ENCODE peak calls at places on chromosome 20, in four cellular contexts. K, D, I and N are unnamed samples.
A peak's percentile ranks its signal among the peaks of the same experiment; 100 is the strongest.

GRCh38 chr20:7828437-7828836 is 111.8 kb downstream of the HAO1 start:
- DNase-seq in I (no peak), K (no peak), D (no peak), N (no peak)

GRCh38 chr20:49132995-49133451 is 55.1 kb downstream of the STAU1 start:
- DNase-seq in K (peak; percentile 43), I (no peak), D (peak; percentile 45), N (peak; percentile 28)

GRCh38 chr20:12028771-12029170 is 111.1 kb downstream of the BTBD3 start:
- DNase-seq in I (no peak), D (no peak), K (no peak), N (no peak)

GRCh38 chr20:46741924-46742692 is 32.7 kb downstream of the SLC2A10 start:
- DNase-seq in K (no peak), I (no peak), D (no peak), N (no peak)

GRCh38 chr20:46348972-46349741 is 40.9 kb upstream of the CDH22 start:
- DNase-seq in K (peak; percentile 35), D (peak; percentile 32), I (peak; percentile 81), N (no peak)

GRCh38 chr20:20036756-20037155 is 15.5 kb downstream of the CRNKL1 start:
- DNase-seq in K (no peak), I (no peak), D (no peak), N (no peak)

GRCh38 chr20:10679269-10679668 is 5.5 kb upstream of the JAG1 start:
- DNase-seq in D (no peak), K (no peak), I (no peak), N (no peak)

GRCh38 chr20:38692436-38693411 is 31.6 kb upstream of the SLC32A1 start:
- DNase-seq in I (no peak), K (peak; percentile 38), D (peak; percentile 71), N (peak; percentile 26)

GRCh38 chr20:50399003-50399916 is 110.9 kb upstream of the PTPN1 start:
- DNase-seq in I (peak; percentile 84), K (no peak), D (no peak), N (no peak)

GRCh38 chr20:6395695-6396094 is 272.9 kb upstream of the FERMT1 start:
- DNase-seq in D (peak; percentile 36), K (no peak), I (no peak), N (peak; percentile 18)

GRCh38 chr20:13149371-13149770 is 71.7 kb upstream of the ISM1 start:
- DNase-seq in K (no peak), D (no peak), I (no peak), N (no peak)

GRCh38 chr20:57819291-57819690 is 109.5 kb upstream of the PMEPA1 start:
- DNase-seq in D (no peak), I (no peak), K (no peak), N (no peak)

GRCh38 chr20:59806578-59806975 is 126.9 kb downstream of the SYCP2 start:
- DNase-seq in K (peak; percentile 4), D (no peak), I (no peak), N (no peak)

GRCh38 chr20:10611357-10611756 is 62.4 kb downstream of the JAG1 start:
- DNase-seq in D (peak; percentile 78), I (peak; percentile 69), K (no peak), N (no peak)

GRCh38 chr20:17887331-17888030 is 81.1 kb downstream of the SNX5 start:
- DNase-seq in K (peak; percentile 67), I (no peak), D (no peak), N (no peak)

GRCh38 chr20:41180599-41181333 is 43.4 kb downstream of the PLCG1 start:
- DNase-seq in D (no peak), I (no peak), K (no peak), N (no peak)

GRCh38 chr20:52983726-52984450 is 11.7 kb downstream of the TSHZ2 start:
- DNase-seq in K (no peak), I (no peak), D (no peak), N (no peak)

GRCh38 chr20:4571759-4572531 is 149.8 kb upstream of the PRND start:
- DNase-seq in D (no peak), K (no peak), I (no peak), N (no peak)

GRCh38 chr20:4563534-4563933 is 158.2 kb upstream of the PRND start:
- DNase-seq in I (no peak), D (peak; percentile 67), K (no peak), N (no peak)

GRCh38 chr20:50149481-50150254 is 3.9 kb downstream of the PEDS1 start:
- DNase-seq in K (no peak), D (no peak), I (no peak), N (no peak)

GRCh38 chr20:46324960-46325703 is 16.8 kb upstream of the CDH22 start:
- DNase-seq in I (no peak), D (peak; percentile 35), K (peak; percentile 23), N (no peak)

GRCh38 chr20:46558511-46558959 is 8.1 kb upstream of the OCSTAMP start:
- DNase-seq in I (no peak), D (peak; percentile 84), K (peak; percentile 27), N (peak; percentile 79)

GRCh38 chr20:31695849-31696804 is 26.5 kb downstream of the BCL2L1 start:
- DNase-seq in D (peak; percentile 40), K (no peak), I (no peak), N (peak; percentile 75)

GRCh38 chr20:43511879-43512278 is 4.4 kb downstream of the L3MBTL1 start:
- DNase-seq in D (no peak), I (no peak), K (no peak), N (no peak)

GRCh38 chr20:2838170-2838797 is 2.2 kb downstream of the PCED1A start:
- DNase-seq in I (no peak), D (no peak), K (no peak), N (no peak)

GRCh38 chr20:4230185-4230584 is 214.8 kb upstream of the RNF24 start:
- DNase-seq in K (no peak), I (no peak), D (no peak), N (no peak)

DNA sequence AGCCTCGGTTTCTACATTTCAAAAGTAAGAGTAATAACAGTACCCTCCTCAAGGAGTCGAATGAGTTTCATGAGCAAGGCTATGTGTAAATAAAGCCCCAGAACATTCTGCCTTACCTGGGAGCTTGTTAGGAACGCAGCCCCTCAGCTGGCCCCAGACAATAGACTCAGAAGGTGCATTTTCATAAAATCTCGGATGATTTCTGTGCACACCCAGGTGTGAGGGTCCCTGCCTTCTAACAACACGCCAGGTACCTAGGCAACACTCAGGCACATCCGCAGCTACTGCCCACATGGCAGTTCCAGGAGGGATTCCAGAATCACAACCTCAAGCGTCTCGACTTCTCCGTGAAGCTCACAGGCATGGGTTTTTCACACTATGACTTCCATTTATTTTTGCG is 226.5 kb upstream of the CDH4 start:
- DNase-seq in K (no peak), I (no peak), D (no peak), N (no peak)
- H3K4me3 ChIP-seq in K (no peak overlapping the region), I (no peak overlapping the region), D (no peak overlapping the region), N (no peak overlapping the region)

GRCh38 chr20:63282946-63283345 is 10.0 kb upstream of the COL20A1 start:
- DNase-seq in K (no peak), I (no peak), D (no peak), N (no peak)
- H3K4me3 ChIP-seq in K (no peak overlapping the region), I (no peak overlapping the region), D (no peak overlapping the region), N (no peak overlapping the region)

DNA sequence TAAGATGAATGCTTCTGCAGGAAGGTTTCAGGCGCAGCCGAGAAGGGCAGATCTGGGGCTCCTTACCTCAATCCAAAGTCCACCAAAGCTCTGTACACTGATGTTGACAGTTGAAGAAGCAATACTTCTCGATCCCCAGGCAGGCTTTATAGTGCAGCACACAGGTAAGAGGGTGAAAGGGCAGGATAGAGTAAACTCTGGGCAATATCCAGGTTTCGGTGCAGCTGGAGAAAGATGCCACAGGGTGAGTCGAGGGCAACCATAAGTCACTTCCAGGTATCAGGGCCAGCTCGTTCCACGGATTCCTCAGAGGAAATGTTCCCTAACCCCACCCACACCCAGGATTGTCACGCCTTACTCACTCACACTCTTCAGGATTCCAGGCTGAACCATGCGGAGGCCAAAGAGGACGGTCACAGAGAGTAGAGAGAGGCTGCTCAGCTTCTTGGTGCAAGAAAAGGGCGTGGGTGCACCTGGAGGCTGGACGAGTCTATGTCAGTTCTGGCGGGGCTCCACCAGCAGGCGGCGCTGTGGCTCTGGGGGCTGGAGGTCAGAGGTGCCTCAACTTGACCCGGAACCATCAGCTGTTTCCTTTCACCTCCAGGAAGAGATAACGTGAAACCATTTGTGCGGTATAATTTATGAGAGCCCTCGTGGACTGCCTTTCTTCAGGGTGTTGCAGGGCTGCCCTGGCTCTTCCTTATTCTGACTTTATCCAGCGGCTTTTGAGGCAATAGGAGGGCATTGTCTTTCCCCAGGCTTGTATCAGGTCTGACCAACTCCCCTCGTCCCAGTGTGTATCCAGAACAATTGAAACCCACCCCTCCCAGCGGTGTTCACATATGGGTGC is 14.4 kb upstream of the WFDC12 start:
- DNase-seq in I (peak; percentile 79), K (peak; percentile 93), D (no peak), N (no peak)
- H3K4me3 ChIP-seq in I (no peak overlapping the region), K (no peak overlapping the region), D (no peak overlapping the region), N (no peak overlapping the region)

GRCh38 chr20:56322661-56323060 is 36.1 kb upstream of the FAM210B start:
- DNase-seq in D (no peak), I (no peak), K (no peak), N (no peak)

GRCh38 chr20:56323656-56324055 is 35.1 kb upstream of the FAM210B start:
- DNase-seq in K (no peak), D (no peak), I (no peak), N (no peak)

GRCh38 chr20:56328861-56329260 is 29.9 kb upstream of the FAM210B start:
- DNase-seq in I (no peak), K (no peak), D (peak; percentile 29), N (no peak)

DNA sequence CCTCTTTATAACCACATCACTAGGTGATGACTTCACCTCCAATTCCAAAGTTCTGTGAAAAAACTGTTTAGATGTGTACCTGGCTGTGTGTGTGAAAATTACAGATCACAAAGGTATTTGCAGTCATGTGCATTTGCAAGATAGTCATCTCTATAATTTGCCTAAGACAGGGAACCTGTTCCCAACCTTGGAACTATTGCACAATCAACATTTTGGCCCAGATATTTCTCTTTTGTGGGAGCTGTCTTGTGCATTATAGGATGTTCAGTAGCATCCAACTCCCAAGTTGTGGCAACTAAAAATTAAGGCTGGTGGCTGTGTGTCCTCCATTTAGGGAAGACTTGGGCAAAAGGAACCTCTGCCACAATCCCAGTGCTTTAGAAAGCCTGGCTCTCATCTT is 34.0 kb upstream of the FAM210B start:
- DNase-seq in I (no peak), K (no peak), D (no peak), N (no peak)
- H3K4me3 ChIP-seq in I (no peak overlapping the region), K (no peak overlapping the region), D (no peak overlapping the region), N (no peak overlapping the region)

DNA sequence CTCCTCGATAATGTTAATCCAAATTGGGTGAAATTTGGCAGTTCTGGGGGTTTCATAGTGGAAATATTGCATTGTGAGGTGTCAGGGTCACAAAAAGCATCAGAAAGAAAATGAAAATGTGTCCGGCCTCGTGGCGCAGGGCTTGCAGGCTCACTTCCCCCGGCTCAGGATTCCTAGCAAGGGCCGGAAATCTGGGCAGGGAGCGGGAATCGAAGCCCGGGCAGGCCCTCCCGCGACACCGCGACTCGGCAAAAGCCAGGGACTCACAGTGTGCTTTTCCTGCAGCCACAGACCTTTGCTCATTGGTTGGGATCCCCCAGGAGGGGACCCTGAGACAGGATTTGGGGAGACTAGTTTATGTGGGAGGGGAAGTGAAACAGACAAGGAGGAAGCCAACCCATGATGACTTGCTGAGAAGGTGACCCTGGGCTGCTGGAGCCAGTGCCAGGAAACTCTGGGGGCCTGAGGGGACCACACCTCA is 847 bp upstream of the CD93 start:
- DNase-seq in D (no peak), K (no peak), I (peak; percentile 78), N (no peak)
- H3K4me3 ChIP-seq in D (no peak overlapping the region), K (no peak overlapping the region), I (peak overlapping the region; percentile 56), N (no peak overlapping the region)

GRCh38 chr20:36241678-36242077 is 5.4 kb downstream of the AAR2 start:
- DNase-seq in D (no peak), I (no peak), K (no peak), N (no peak)
- H3K4me3 ChIP-seq in D (no peak overlapping the region), I (no peak overlapping the region), K (no peak overlapping the region), N (no peak overlapping the region)